ENCODE peak calls at places on chromosomes 3 and 15, in five cellular contexts. One of them, this sample, is unnamed.

GRCh38 chr3:72628065-72628464 is 220.2 kb downstream of the SHQ1 start:
- DNase-seq in neuronal stem cell: no peak
- DNase-seq in H1: no peak
- DNase-seq in H9: no peak
- DNase-seq in IMR-90: no peak
- DNase-seq in this sample: peak; percentile 18

GRCh38 chr15:57479005-57479404 is 102.7 kb downstream of the CGNL1 start:
- DNase-seq in neuronal stem cell: no peak
- DNase-seq in H1: no peak
- DNase-seq in H9: no peak
- DNase-seq in IMR-90: no peak
- DNase-seq in this sample: no peak

GRCh38 chr15:91469627-91470567 is 369.8 kb downstream of the SV2B start:
- DNase-seq in neuronal stem cell: no peak
- DNase-seq in H1: no peak
- DNase-seq in H9: no peak
- DNase-seq in IMR-90: no peak
- DNase-seq in this sample: no peak

GRCh38 chr3:104907507-104907906 is 459.2 kb upstream of the ALCAM start:
- DNase-seq in neuronal stem cell: no peak
- DNase-seq in H1: no peak
- DNase-seq in H9: no peak
- DNase-seq in IMR-90: peak; percentile 90
- DNase-seq in this sample: no peak

GRCh38 chr3:5635746-5636145 is 448.2 kb downstream of the EDEM1 start:
- DNase-seq in neuronal stem cell: no peak
- DNase-seq in H1: no peak
- DNase-seq in H9: no peak
- DNase-seq in IMR-90: no peak
- DNase-seq in this sample: peak; percentile 27

GRCh38 chr3:46938118-46938517 is 38.4 kb downstream of the CCDC12 start:
- DNase-seq in neuronal stem cell: no peak
- DNase-seq in H1: no peak
- DNase-seq in H9: no peak
- DNase-seq in IMR-90: no peak
- DNase-seq in this sample: no peak

GRCh38 chr3:71310595-71311319 is 272.8 kb downstream of the FOXP1 start:
- DNase-seq in neuronal stem cell: no peak
- DNase-seq in H1: no peak
- DNase-seq in H9: no peak
- DNase-seq in IMR-90: peak; percentile 55
- DNase-seq in this sample: peak; percentile 81

GRCh38 chr3:165259518-165260193 is 63.5 kb upstream of the SLITRK3 start:
- DNase-seq in neuronal stem cell: no peak
- DNase-seq in H1: no peak
- DNase-seq in H9: no peak
- DNase-seq in IMR-90: no peak
- DNase-seq in this sample: peak; percentile 16

GRCh38 chr3:123419850-123420292 is 29.0 kb downstream of the ADCY5 start:
- DNase-seq in neuronal stem cell: no peak
- DNase-seq in H1: no peak
- DNase-seq in H9: no peak
- DNase-seq in IMR-90: no peak
- DNase-seq in this sample: no peak

GRCh38 chr15:43067717-43068461 is 37.9 kb downstream of the UBR1 start:
- DNase-seq in neuronal stem cell: no peak
- DNase-seq in H1: no peak
- DNase-seq in H9: no peak
- DNase-seq in IMR-90: peak; percentile 52
- DNase-seq in this sample: peak; percentile 15

GRCh38 chr3:196016485-196016884 is 65.4 kb downstream of the TFRC start:
- DNase-seq in neuronal stem cell: no peak
- DNase-seq in H1: no peak
- DNase-seq in H9: no peak
- DNase-seq in IMR-90: peak; percentile 83
- DNase-seq in this sample: no peak

GRCh38 chr3:23706116-23706515 is 99.6 kb upstream of the UBE2E1 start:
- DNase-seq in neuronal stem cell: no peak
- DNase-seq in H1: no peak
- DNase-seq in H9: no peak
- DNase-seq in IMR-90: peak; percentile 24
- DNase-seq in this sample: no peak

GRCh38 chr15:48001393-48002059 is 119.3 kb upstream of the SLC24A5 start:
- DNase-seq in neuronal stem cell: no peak
- DNase-seq in H1: no peak
- DNase-seq in H9: no peak
- DNase-seq in IMR-90: no peak
- DNase-seq in this sample: no peak

GRCh38 chr15:73927476-73928240 is 1.4 kb downstream of the LOXL1 start:
- DNase-seq in neuronal stem cell: no peak
- DNase-seq in H1: no peak
- DNase-seq in H9: peak; percentile 80
- DNase-seq in IMR-90: peak; percentile 51
- DNase-seq in this sample: peak; percentile 64

GRCh38 chr15:90617668-90618097 is 88.0 kb downstream of the CRTC3 start:
- DNase-seq in neuronal stem cell: no peak
- DNase-seq in H1: no peak
- DNase-seq in H9: no peak
- DNase-seq in IMR-90: no peak
- DNase-seq in this sample: no peak

GRCh38 chr3:159168788-159169187 is 366.9 kb downstream of the MFSD1 start:
- DNase-seq in neuronal stem cell: no peak
- DNase-seq in H1: no peak
- DNase-seq in H9: no peak
- DNase-seq in IMR-90: no peak
- DNase-seq in this sample: no peak

GRCh38 chr15:37765809-37766208 is 168.6 kb upstream of the TMCO5A start:
- DNase-seq in neuronal stem cell: no peak
- DNase-seq in H1: no peak
- DNase-seq in H9: no peak
- DNase-seq in IMR-90: peak; percentile 32
- DNase-seq in this sample: peak; percentile 13

GRCh38 chr15:47741082-47741481 is 23.8 kb downstream of the SEMA6D start:
- DNase-seq in neuronal stem cell: no peak
- DNase-seq in H1: no peak
- DNase-seq in H9: no peak
- DNase-seq in IMR-90: no peak
- DNase-seq in this sample: peak; percentile 49

GRCh38 chr3:140845878-140846277 is 95.8 kb upstream of the SLC25A36 start:
- DNase-seq in neuronal stem cell: no peak
- DNase-seq in H1: no peak
- DNase-seq in H9: no peak
- DNase-seq in IMR-90: no peak
- DNase-seq in this sample: no peak

GRCh38 chr15:42457445-42458442 is 33.2 kb downstream of the ZNF106 start:
- DNase-seq in neuronal stem cell: peak; percentile 80
- DNase-seq in H1: peak; percentile 82
- DNase-seq in H9: peak; percentile 90
- DNase-seq in IMR-90: peak; percentile 94
- DNase-seq in this sample: peak; percentile 98

GRCh38 chr3:94246136-94246535 is 183.3 kb downstream of the NSUN3 start:
- DNase-seq in neuronal stem cell: no peak
- DNase-seq in H1: no peak
- DNase-seq in H9: no peak
- DNase-seq in IMR-90: no peak
- DNase-seq in this sample: no peak

GRCh38 chr3:32226875-32227500 is 11.5 kb upstream of the CMTM8 start:
- DNase-seq in neuronal stem cell: no peak
- DNase-seq in H1: no peak
- DNase-seq in H9: no peak
- DNase-seq in IMR-90: peak; percentile 30
- DNase-seq in this sample: no peak

GRCh38 chr3:25856902-25857518 is 67.1 kb downstream of the OXSM start:
- DNase-seq in neuronal stem cell: no peak
- DNase-seq in H1: no peak
- DNase-seq in H9: no peak
- DNase-seq in IMR-90: peak; percentile 67
- DNase-seq in this sample: peak; percentile 44

GRCh38 chr3:54712539-54712938 is 215.3 kb downstream of the LRTM1 start:
- DNase-seq in neuronal stem cell: no peak
- DNase-seq in H1: no peak
- DNase-seq in H9: no peak
- DNase-seq in IMR-90: no peak
- DNase-seq in this sample: no peak

GRCh38 chr3:46298871-46299607 is 54.9 kb upstream of the CCR2 start:
- DNase-seq in neuronal stem cell: no peak
- DNase-seq in H1: no peak
- DNase-seq in H9: no peak
- DNase-seq in IMR-90: no peak
- DNase-seq in this sample: no peak

DNA sequence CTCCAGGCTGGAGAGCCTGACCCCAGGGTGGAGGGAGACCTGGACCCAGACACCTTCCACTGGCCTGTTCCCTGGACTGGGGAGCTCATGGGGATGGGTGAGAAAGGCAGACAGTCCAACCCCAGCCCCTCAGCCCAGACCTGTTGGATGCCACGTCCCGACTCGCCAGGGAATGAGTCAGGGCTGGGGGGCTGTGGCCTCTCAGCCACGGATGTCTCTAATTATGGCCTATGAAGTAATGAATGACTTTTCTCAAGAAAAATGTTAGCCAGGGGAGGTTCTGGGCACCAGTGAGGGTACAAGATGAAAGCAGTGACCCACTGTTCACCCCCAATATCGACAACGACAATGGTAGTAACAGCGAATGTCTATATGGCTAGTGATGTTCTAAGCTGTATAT is 107.0 kb upstream of the RPL32 start:
- DNase-seq in neuronal stem cell: no peak
- DNase-seq in H1: no peak
- DNase-seq in H9: no peak
- DNase-seq in IMR-90: peak; percentile 34
- DNase-seq in this sample: no peak
- H3K79me1 ChIP-seq in neuronal stem cell: peaks cover 5% of the 10 kb centered on the region
- H3K79me1 ChIP-seq in H1: peaks cover 12% of the 10 kb centered on the region
- H3K79me1 ChIP-seq in H9: no peaks in the 10 kb centered on the region
- H3K79me1 ChIP-seq in IMR-90: peaks cover 23% of the 10 kb centered on the region
- H3K79me1 ChIP-seq in this sample: peaks cover 8% of the 10 kb centered on the region

DNA sequence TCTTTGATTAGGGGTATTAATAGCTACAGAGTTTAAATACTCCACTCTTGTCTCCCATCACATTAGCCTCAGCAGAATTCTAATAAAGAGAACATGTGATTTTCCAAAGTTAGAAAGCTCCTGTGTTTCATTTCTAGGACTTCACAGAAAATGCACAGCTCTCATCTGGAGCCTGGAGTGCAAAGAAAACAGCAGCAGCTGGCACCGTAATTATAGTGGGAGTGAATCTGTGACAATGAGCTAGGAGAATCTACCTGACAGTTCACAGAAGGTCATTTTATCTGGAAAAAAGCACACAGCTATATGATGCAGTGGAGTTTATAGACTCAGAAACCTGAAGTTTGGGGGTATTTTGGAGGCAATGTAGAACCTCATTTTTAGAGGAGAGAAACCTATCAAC is 5.4 kb upstream of the TRIM59 start:
- DNase-seq in neuronal stem cell: no peak
- DNase-seq in H1: no peak
- DNase-seq in H9: no peak
- DNase-seq in IMR-90: no peak
- DNase-seq in this sample: no peak
- H3K79me1 ChIP-seq in neuronal stem cell: peaks cover 3% of the 10 kb centered on the region
- H3K79me1 ChIP-seq in H1: no peaks in the 10 kb centered on the region
- H3K79me1 ChIP-seq in H9: no peaks in the 10 kb centered on the region
- H3K79me1 ChIP-seq in IMR-90: no peaks in the 10 kb centered on the region
- H3K79me1 ChIP-seq in this sample: no peaks in the 10 kb centered on the region

GRCh38 chr3:134366221-134366927 is 7.9 kb downstream of the AMOTL2 start:
- DNase-seq in neuronal stem cell: no peak
- DNase-seq in H1: no peak
- DNase-seq in H9: peak; percentile 23
- DNase-seq in IMR-90: no peak
- DNase-seq in this sample: no peak

GRCh38 chr3:134363381-134363755 is 10.9 kb downstream of the AMOTL2 start:
- DNase-seq in neuronal stem cell: no peak
- DNase-seq in H1: no peak
- DNase-seq in H9: no peak
- DNase-seq in IMR-90: no peak
- DNase-seq in this sample: no peak

GRCh38 chr3:134364061-134364935 is 9.9 kb downstream of the AMOTL2 start:
- DNase-seq in neuronal stem cell: peak; percentile 94
- DNase-seq in H1: peak; percentile 92
- DNase-seq in H9: peak; percentile 98
- DNase-seq in IMR-90: peak; percentile 96
- DNase-seq in this sample: peak; percentile 99

GRCh38 chr3:134365766-134366065 is 8.5 kb downstream of the AMOTL2 start:
- DNase-seq in neuronal stem cell: no peak
- DNase-seq in H1: no peak
- DNase-seq in H9: peak; percentile 19
- DNase-seq in IMR-90: no peak
- DNase-seq in this sample: no peak

DNA sequence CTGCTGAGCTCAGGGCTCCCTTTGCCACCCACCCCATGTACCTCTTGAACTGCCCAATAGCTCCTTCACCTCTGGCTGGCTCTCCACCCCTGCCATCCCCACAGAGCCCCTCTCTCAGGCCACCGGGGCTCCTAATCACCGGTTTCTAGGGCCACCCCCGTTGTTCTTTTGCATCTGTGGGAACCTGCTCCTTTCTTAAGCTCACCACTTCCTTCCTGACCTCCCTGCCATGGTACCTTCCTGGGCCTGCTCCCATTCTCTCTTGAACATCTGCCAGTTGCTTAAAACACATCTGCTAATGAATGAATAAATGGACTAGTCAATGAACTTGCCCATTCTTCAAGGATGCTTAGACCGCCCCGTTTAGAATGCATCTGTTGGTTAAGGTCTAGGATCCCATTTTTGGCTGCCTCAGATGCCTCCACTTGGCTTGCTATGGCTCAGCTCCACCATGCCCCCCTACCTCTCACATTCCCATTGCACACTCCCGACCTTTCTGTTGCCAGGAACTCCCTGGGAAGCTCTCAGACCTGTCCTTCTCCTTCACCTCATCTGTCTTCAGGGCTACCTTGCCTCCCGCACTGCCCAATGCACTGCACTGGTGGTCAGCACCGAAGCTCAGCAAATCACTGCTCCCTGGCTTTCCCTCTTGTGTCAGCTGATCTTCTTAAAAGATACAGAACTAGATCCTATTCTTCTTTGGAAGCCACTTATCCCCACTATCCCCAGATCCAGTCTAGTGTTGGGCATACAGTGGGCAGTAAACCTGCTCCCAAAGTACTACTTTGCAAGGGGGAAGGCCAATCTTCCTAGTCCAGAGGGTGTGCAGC is 9.1 kb downstream of the AMOTL2 start:
- DNase-seq in neuronal stem cell: no peak
- DNase-seq in H1: no peak
- DNase-seq in H9: no peak
- DNase-seq in IMR-90: no peak
- DNase-seq in this sample: no peak
- H3K79me1 ChIP-seq in neuronal stem cell: peaks cover 19% of the 10 kb centered on the region
- H3K79me1 ChIP-seq in H1: peaks cover 7% of the 10 kb centered on the region
- H3K79me1 ChIP-seq in H9: no peaks in the 10 kb centered on the region
- H3K79me1 ChIP-seq in IMR-90: peaks cover 26% of the 10 kb centered on the region
- H3K79me1 ChIP-seq in this sample: peaks cover 23% of the 10 kb centered on the region

DNA sequence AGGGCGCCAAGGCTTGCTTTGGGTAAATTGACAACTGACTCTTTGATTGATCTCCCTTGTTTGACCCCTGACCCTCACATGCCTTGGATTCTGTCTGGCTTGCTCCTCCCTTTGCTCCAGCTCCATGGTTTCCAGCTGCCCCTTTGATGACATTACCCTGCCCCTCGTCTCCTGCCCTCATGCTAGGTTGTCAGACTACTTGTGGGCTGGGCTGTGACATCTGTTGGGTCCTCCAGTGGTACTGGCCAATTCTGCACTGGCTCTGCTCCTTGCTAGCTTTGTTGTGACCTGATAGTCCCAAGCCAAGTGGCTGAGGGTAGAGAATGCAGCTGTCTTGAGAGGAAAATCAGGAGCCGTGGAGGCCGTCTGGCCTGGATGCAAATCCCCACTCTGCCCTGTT is 6.2 kb downstream of the THSD4 start:
- DNase-seq in neuronal stem cell: no peak
- DNase-seq in H1: no peak
- DNase-seq in H9: no peak
- DNase-seq in IMR-90: no peak
- DNase-seq in this sample: peak; percentile 76
- H3K79me1 ChIP-seq in neuronal stem cell: no peaks in the 10 kb centered on the region
- H3K79me1 ChIP-seq in H1: peaks cover 2% of the 10 kb centered on the region
- H3K79me1 ChIP-seq in H9: no peaks in the 10 kb centered on the region
- H3K79me1 ChIP-seq in IMR-90: peaks cover 45% of the 10 kb centered on the region
- H3K79me1 ChIP-seq in this sample: no peaks in the 10 kb centered on the region